ENCODE peak calls at places on chromosomes 13 and 19, in nine cellular contexts. R, H, K, N, F, D, A, W and C are unnamed samples.

GRCh38 chr19:4362038-4362828 is 18.9 kb downstream of the MPND start:
- DNase-seq in R (peak), H (no peak), K (no peak), N (no peak), F (no peak), D (no peak), A (no peak), W (no peak), C (no peak)

GRCh38 chr19:34588249-34588648 is 88.7 kb downstream of the SCGB2B2 start:
- DNase-seq in R (no peak), H (no peak), K (no peak), N (peak), F (no peak), D (no peak), A (no peak), W (no peak), C (no peak)

GRCh38 chr13:39311619-39312018 is 273.4 kb downstream of the NHLRC3 start:
- DNase-seq in R (no peak), H (no peak), K (no peak), N (no peak), F (no peak), D (no peak), A (no peak), W (no peak), C (no peak)

GRCh38 chr13:22198001-22198400 is 527.1 kb downstream of the FGF9 start:
- DNase-seq in R (peak), H (no peak), K (no peak), N (no peak), F (no peak), D (no peak), A (peak), W (no peak), C (no peak)

GRCh38 chr19:17448190-17448967 is at the start of gene TMEM221:
- DNase-seq in R (peak), H (no peak), K (no peak), N (no peak), F (peak), D (peak), A (no peak), W (peak), C (peak)

GRCh38 chr13:20410726-20411125 is 114.9 kb downstream of the CRYL1 start:
- DNase-seq in R (no peak), H (no peak), K (no peak), N (no peak), F (no peak), D (no peak), A (no peak), W (no peak), C (no peak)

GRCh38 chr19:51333836-51334460 is 8.0 kb downstream of the VSIG10L start:
- DNase-seq in R (no peak), H (no peak), K (no peak), N (peak), F (no peak), D (no peak), A (no peak), W (no peak), C (no peak)

GRCh38 chr19:49712397-49712859 is 21.5 kb downstream of the CPT1C start:
- DNase-seq in R (peak), H (no peak), K (peak), N (peak), F (no peak), D (no peak), A (peak), W (peak), C (no peak)

GRCh38 chr19:18856385-18857126 is 24.8 kb downstream of the UPF1 start:
- DNase-seq in R (no peak), H (no peak), K (no peak), N (peak), F (no peak), D (no peak), A (peak), W (no peak), C (peak)

GRCh38 chr13:43079392-43079931 is 56.1 kb downstream of the DNAJC15 start:
- DNase-seq in R (no peak), H (no peak), K (no peak), N (no peak), F (no peak), D (no peak), A (no peak), W (no peak), C (no peak)

GRCh38 chr13:105196052-105196451 is 1339.4 kb downstream of the EFNB2 start:
- DNase-seq in R (no peak), H (no peak), K (no peak), N (peak), F (no peak), D (no peak), A (no peak), W (no peak), C (no peak)

GRCh38 chr13:49220856-49221614 is 897 bp downstream of the MLNR start:
- DNase-seq in R (no peak), H (no peak), K (no peak), N (no peak), F (no peak), D (no peak), A (no peak), W (no peak), C (no peak)

GRCh38 chr19:30710721-30711120 is 338.5 kb downstream of the ZNF536 start:
- DNase-seq in R (no peak), H (no peak), K (no peak), N (no peak), F (no peak), D (no peak), A (no peak), W (no peak), C (no peak)

GRCh38 chr13:41587490-41587889 is 130.1 kb downstream of the RGCC start:
- DNase-seq in R (no peak), H (no peak), K (no peak), N (peak), F (no peak), D (peak), A (no peak), W (no peak), C (no peak)

GRCh38 chr19:2691951-2692350 is 10.5 kb downstream of the GNG7 start:
- DNase-seq in R (no peak), H (no peak), K (no peak), N (no peak), F (peak), D (peak), A (peak), W (no peak), C (peak)

GRCh38 chr13:83340170-83340569 is 542.1 kb downstream of the SLITRK1 start:
- DNase-seq in R (no peak), H (no peak), K (no peak), N (peak), F (no peak), D (no peak), A (no peak), W (no peak), C (no peak)

GRCh38 chr19:45395524-45396388 is 9.1 kb downstream of the PPP1R13L start:
- DNase-seq in R (no peak), H (no peak), K (no peak), N (no peak), F (no peak), D (no peak), A (no peak), W (no peak), C (no peak)

GRCh38 chr19:47580397-47580796 is 7.4 kb upstream of the ZNF541 start:
- DNase-seq in R (no peak), H (no peak), K (no peak), N (no peak), F (no peak), D (no peak), A (no peak), W (no peak), C (no peak)

GRCh38 chr13:28322256-28322895 is 172.6 kb downstream of the FLT1 start:
- DNase-seq in R (no peak), H (no peak), K (no peak), N (no peak), F (no peak), D (no peak), A (no peak), W (no peak), C (no peak)

GRCh38 chr13:106570354-106570822 is 2.5 kb upstream of the ARGLU1 start:
- DNase-seq in R (peak), H (peak), K (no peak), N (peak), F (peak), D (no peak), A (no peak), W (peak), C (peak)

GRCh38 chr19:41029524-41030432 is 38.7 kb downstream of the CYP2B6 start:
- DNase-seq in R (no peak), H (no peak), K (no peak), N (no peak), F (no peak), D (no peak), A (no peak), W (no peak), C (no peak)

GRCh38 chr13:49560270-49561063 is 24.9 kb downstream of the RCBTB1 start:
- DNase-seq in R (peak), H (no peak), K (peak), N (peak), F (peak), D (no peak), A (no peak), W (no peak), C (peak)

GRCh38 chr13:76791290-76791664 is 94.9 kb downstream of the KCTD12 start:
- DNase-seq in R (no peak), H (no peak), K (no peak), N (no peak), F (no peak), D (no peak), A (no peak), W (no peak), C (no peak)